ENCODE peak calls at places on chromosomes 4 and X, in six cellular contexts. K is AG08396; V is mammary epithelial cell; R is colonic mucosa; T is CD8-positive, alpha-beta T cell; W is AG04449. I is an unnamed sample.

GRCh38 chr4:128068927-128069326 is 7.8 kb downstream of the LARP1B start:
- DNase-seq in K (peak; percentile 23), V (peak; percentile 27), R (no peak), T (no peak), W (no peak), I (peak; percentile 18)

GRCh38 chrX:120446503-120446902 is 22.6 kb downstream of the LAMP2 start:
- DNase-seq in K (no peak), V (peak; percentile 64), R (no peak), T (no peak), W (no peak), I (peak; percentile 11)

GRCh38 chrX:40440841-40441240 is 139.9 kb upstream of the ATP6AP2 start:
- DNase-seq in K (no peak), V (no peak), R (no peak), T (no peak), W (no peak), I (no peak)

GRCh38 chr4:138689182-138689546 is 326.4 kb upstream of the NOCT start:
- DNase-seq in K (peak; percentile 26), V (no peak), R (no peak), T (no peak), W (no peak), I (no peak)

GRCh38 chrX:36266155-36266554 is 346.6 kb downstream of the CFAP47 start:
- DNase-seq in K (no peak), V (no peak), R (no peak), T (no peak), W (no peak), I (no peak)

GRCh38 chrX:88886908-88887307 is 139.9 kb downstream of the CPXCR1 start:
- DNase-seq in K (no peak), V (no peak), R (no peak), T (no peak), W (no peak), I (no peak)

GRCh38 chr4:148986951-148987350 is 544.7 kb upstream of the NR3C2 start:
- DNase-seq in K (no peak), V (peak; percentile 31), R (peak; percentile 64), T (no peak), W (no peak), I (no peak)

GRCh38 chrX:16712825-16713155 is 321 bp upstream of the CTPS2 start:
- DNase-seq in K (no peak), V (no peak), R (no peak), T (no peak), W (no peak), I (no peak)

GRCh38 chrX:31608651-31609050 is 536.8 kb upstream of the FTHL17 start:
- DNase-seq in K (no peak), V (no peak), R (no peak), T (no peak), W (no peak), I (no peak)

GRCh38 chr4:31968842-31969241 is 1248.7 kb downstream of the PCDH7 start:
- DNase-seq in K (no peak), V (no peak), R (no peak), T (no peak), W (no peak), I (no peak)

GRCh38 chr4:99087887-99088484 is 602 bp downstream of the ADH5 start:
- DNase-seq in K (peak; percentile 76), V (peak; percentile 66), R (peak; percentile 63), T (peak; percentile 5), W (peak; percentile 59), I (peak; percentile 80)

GRCh38 chr4:176800891-176801534 is 8.3 kb upstream of the VEGFC start:
- DNase-seq in K (no peak), V (no peak), R (no peak), T (no peak), W (no peak), I (no peak)

GRCh38 chr4:137722910-137723309 is 190.6 kb upstream of the PCDH18 start:
- DNase-seq in K (no peak), V (no peak), R (no peak), T (no peak), W (no peak), I (no peak)

GRCh38 chr4:152032722-152033131 is 271.9 kb upstream of the GATB start:
- DNase-seq in K (peak; percentile 77), V (no peak), R (no peak), T (no peak), W (peak; percentile 55), I (peak; percentile 34)

I was measured in G401.